ENCODE peak calls at places on chromosomes 16 and 17, in eight cellular contexts. X is HL-60, W is adrenal gland, D is uterus, Y is GM23248, O is foreskin keratinocyte, U is prostate gland, N is lower lobe of right lung. F is an unnamed sample.

GRCh38 chr16:4358831-4359561 is 7.9 kb upstream of the PAM16 start:
- DNase-seq in U (no peak), W (peak), Y (peak), X (no peak), D (peak), N (peak), O (no peak), F (no peak)

GRCh38 chr16:23400387-23400930 is 52.5 kb downstream of the COG7 start:
- DNase-seq in X (no peak), O (no peak), Y (no peak), D (no peak), W (no peak), N (no peak), U (no peak), F (no peak)

GRCh38 chr16:83402969-83403368 is 404.8 kb upstream of the HSBP1 start:
- DNase-seq in N (no peak), U (no peak), W (no peak), O (peak), X (no peak), Y (peak), D (no peak), F (no peak)

GRCh38 chr17:6853764-6854442 is 22.4 kb upstream of the TEKT1 start:
- DNase-seq in W (no peak), Y (no peak), X (no peak), O (peak), U (no peak), D (no peak), N (no peak), F (no peak)

GRCh38 chr16:51540259-51540658 is 389.2 kb upstream of the SALL1 start:
- DNase-seq in O (no peak), U (no peak), Y (peak), W (no peak), X (no peak), D (no peak), N (no peak), F (no peak)

GRCh38 chr17:76540381-76541300 is 797 bp downstream of the PRCD start:
- DNase-seq in O (peak), U (peak), Y (peak), N (peak), X (no peak), D (peak), W (peak), F (peak)

GRCh38 chr16:82995927-82996441 is 369.2 kb downstream of the CDH13 start:
- DNase-seq in U (no peak), W (peak), X (no peak), N (no peak), Y (peak), O (peak), D (peak), F (no peak)

GRCh38 chr17:32330142-32330541 is 11.8 kb downstream of the C17orf75 start:
- DNase-seq in Y (no peak), N (no peak), O (no peak), X (no peak), D (no peak), U (no peak), W (no peak), F (no peak)

GRCh38 chr17:44198721-44199552 is 747 bp downstream of the ATXN7L3 start:
- DNase-seq in O (no peak), W (peak), N (peak), X (no peak), U (peak), D (peak), Y (peak), F (peak)

GRCh38 chr16:11328172-11329079 is 16.8 kb upstream of the RMI2 start:
- DNase-seq in D (peak), X (no peak), W (peak), O (peak), U (no peak), Y (peak), N (peak), F (peak)

GRCh38 chr17:45320931-45321461 is 4.2 kb upstream of the MAP3K14 start:
- DNase-seq in U (peak), O (peak), W (peak), X (peak), Y (peak), D (peak), N (peak), F (no peak)

GRCh38 chr16:81745704-81746558 is 33.2 kb upstream of the PLCG2 start:
- DNase-seq in D (peak), W (peak), O (no peak), N (peak), U (peak), Y (peak), X (peak), F (peak)

GRCh38 chr17:9389116-9389515 is 186.5 kb downstream of the STX8 start:
- DNase-seq in O (peak), Y (peak), N (no peak), W (no peak), U (no peak), X (no peak), D (no peak), F (no peak)

GRCh38 chr17:4901108-4901647 is 1.7 kb downstream of the CHRNE start:
- DNase-seq in Y (no peak), W (no peak), X (no peak), O (no peak), N (no peak), U (no peak), D (no peak), F (no peak)

GRCh38 chr17:14135906-14136590 is 66.7 kb downstream of the COX10 start:
- DNase-seq in X (no peak), D (no peak), Y (peak), U (no peak), W (no peak), O (no peak), N (no peak), F (no peak)

GRCh38 chr16:54506691-54507090 is 220.1 kb upstream of the IRX3 start:
- DNase-seq in X (no peak), W (no peak), Y (no peak), N (no peak), O (no peak), U (no peak), D (no peak), F (no peak)

GRCh38 chr16:67594956-67595355 is 32.6 kb downstream of the CTCF start:
- DNase-seq in X (no peak), O (peak), N (no peak), W (peak), D (peak), U (no peak), Y (peak), F (no peak)

GRCh38 chr17:27937026-27937546 is 43.9 kb upstream of the LYRM9 start:
- DNase-seq in O (no peak), Y (no peak), W (no peak), X (no peak), N (no peak), U (no peak), D (no peak), F (no peak)

GRCh38 chr16:8814095-8814806 is 16.6 kb downstream of the PMM2 start:
- DNase-seq in X (no peak), Y (no peak), O (no peak), D (no peak), N (no peak), W (no peak), U (no peak), F (no peak)

GRCh38 chr16:80804451-80805383 is at the start of gene CDYL2:
- DNase-seq in N (peak), X (no peak), W (peak), O (no peak), Y (peak), U (peak), D (no peak), F (peak)

GRCh38 chr16:66194866-66195265 is 171.6 kb upstream of the CDH5 start:
- DNase-seq in D (no peak), Y (no peak), W (no peak), N (no peak), O (no peak), X (no peak), U (no peak), F (no peak)

GRCh38 chr16:66193543-66194229 is 172.8 kb upstream of the CDH5 start:
- DNase-seq in Y (no peak), U (no peak), N (no peak), W (no peak), X (no peak), D (no peak), O (no peak), F (no peak)

GRCh38 chr16:66189951-66190350 is 176.5 kb upstream of the CDH5 start:
- DNase-seq in O (peak), N (no peak), U (no peak), W (no peak), X (no peak), Y (peak), D (no peak), F (no peak)

GRCh38 chr16:66190411-66190810 is 176.1 kb upstream of the CDH5 start:
- DNase-seq in U (no peak), W (no peak), O (no peak), Y (no peak), N (no peak), X (no peak), D (no peak), F (no peak)

DNA sequence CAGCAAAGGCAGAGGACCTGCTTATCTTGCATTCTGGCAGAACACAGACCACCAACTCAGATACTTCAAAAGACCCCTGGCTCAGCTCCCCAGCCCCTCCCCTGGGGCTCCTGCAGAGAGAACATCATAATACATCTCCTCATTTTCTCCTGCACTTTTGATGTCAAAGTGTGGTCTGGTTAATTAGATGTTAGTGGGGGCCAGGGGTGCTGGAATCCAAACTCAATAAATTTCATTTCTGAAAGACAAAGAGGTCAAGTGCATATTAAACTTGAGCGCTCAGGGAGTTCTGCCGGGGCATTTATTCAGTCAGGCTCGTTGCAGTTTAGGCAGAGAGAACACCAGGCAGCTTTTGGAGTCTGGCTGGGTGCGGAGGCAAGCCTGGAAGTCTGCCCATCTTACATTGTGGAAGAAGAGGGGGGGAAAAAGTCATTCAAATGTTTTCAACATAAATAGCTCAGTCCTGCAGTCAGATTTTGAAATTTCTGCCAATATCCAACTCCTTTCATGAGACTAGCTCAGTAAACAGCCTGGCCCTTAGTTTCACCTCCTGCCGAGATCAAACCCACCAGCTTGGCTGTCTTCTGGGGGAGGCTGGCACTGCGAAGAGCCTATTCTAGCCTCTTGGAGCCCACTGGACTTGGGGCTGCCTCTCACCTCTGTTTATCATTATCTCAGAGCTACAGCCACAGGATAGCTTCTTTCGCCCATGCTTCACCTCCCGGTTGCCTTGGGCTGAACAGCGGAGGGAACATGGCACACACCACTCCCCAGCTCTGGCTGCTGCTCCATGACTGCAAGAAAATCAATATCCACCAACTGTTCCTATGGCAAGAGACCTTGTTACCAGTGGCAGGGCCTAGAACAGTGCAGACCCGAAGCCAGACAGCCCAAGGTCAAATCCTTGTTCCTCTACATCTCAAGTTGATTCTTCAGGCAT is 177.4 kb upstream of the CDH5 start:
- DNase-seq in D (peak), X (no peak), N (no peak), U (no peak), O (no peak), W (no peak), Y (no peak), F (no peak)
- H3K27ac ChIP-seq in D (peak), X (no peak), N (peak), U (no peak), O (no peak), W (no peak), Y (peak), F (no peak)

GRCh38 chr16:104355-104754 is 26.3 kb downstream of the MPG start:
- DNase-seq in X (no peak), D (no peak), Y (no peak), O (no peak), W (peak), N (no peak), U (no peak), F (no peak)
- H3K27ac ChIP-seq in X (no peak), D (no peak), Y (no peak), O (no peak), W (no peak), N (no peak), U (no peak), F (no peak)

DNA sequence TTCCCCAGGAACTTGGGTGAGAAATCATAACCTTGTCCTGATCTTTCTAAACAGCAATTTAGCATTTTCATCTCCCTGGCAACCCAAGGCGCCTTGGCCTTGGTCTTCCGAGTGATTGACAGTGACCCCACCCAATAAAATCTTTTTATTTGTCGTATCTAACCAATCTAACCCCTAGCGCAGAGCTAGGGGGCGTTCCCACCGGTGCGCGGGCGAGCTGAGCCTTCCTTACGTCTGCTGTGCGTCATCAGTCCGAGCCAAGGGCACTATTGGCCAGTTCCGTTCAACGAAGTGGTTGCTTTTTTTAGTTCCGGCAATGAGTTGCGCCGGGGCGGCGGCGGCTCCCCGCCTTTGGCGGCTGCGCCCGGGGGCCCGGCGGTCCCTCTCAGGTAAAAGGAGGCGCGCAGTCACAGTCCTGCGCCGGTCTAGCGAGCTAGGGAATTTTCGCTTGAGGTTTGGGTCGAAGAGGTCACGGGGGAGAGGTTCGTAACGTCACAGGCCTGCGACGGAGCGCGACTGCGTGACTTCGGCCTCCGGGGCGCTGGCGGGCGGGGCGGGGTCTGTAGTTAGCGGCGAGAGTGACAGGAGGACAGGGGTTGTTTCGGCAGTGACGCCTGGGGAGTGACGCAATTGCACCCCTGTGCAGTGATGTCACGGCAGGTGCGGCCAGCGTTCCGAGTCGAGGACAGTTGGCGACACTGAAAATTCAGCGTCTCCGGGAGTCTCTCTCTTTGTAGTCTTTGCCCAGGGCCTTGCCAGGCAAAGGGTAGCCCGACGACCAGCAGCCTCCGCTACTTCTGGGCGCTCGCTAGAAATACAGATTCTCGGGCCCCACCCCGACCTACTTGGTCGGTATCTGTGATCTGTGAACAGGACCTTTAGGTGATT is at the start of gene COQ7:
- DNase-seq in O (peak), X (peak), Y (peak), U (peak), D (peak), W (peak), N (peak), F (peak)
- H3K27ac ChIP-seq in O (peak), X (peak), Y (peak), U (peak), D (peak), W (peak), N (peak), F (peak)

DNA sequence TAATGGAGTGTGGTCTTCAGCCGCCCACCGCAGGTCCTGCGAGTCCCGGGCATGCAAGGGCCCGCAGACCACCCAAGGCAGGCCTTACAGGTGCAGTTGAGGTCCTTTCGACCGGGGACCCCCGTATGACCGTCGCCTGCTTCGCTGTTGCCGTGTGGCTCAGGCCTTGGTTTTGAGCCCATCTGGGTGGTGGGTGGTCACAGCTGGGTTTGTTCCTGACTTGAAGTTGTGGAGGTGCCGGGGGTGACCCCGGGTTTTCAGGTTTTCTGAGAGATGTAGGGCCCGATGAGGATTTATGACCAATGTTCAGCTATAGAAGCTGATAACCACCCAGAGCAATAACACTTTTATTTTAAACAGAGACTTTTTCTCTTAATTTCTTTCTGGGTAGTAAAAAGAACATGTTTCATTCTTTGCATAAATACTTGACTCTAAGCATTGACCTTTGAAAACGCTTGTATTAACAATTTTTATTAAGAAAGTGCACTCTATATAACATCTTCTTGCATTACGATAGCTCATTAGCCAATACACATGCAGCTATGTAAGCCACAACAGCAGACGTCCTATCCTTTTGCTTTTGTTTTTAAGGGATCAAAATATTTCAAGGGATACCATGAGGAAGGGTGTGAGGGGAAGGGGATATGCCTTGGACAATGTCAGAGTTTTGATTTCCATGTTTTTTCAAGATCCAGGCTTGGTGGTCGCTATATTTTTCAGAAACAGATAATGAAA is 1.9 kb downstream of the FOXL1 start:
- DNase-seq in N (no peak), Y (peak), W (no peak), D (no peak), X (no peak), O (no peak), U (no peak), F (no peak)
- H3K27ac ChIP-seq in N (no peak), Y (peak), W (no peak), D (no peak), X (no peak), O (no peak), U (no peak), F (peak)

GRCh38 chr16:718389-718788 is 2.6 kb upstream of the ANTKMT start:
- DNase-seq in O (no peak), X (no peak), U (no peak), W (no peak), D (no peak), Y (no peak), N (no peak), F (no peak)
- H3K27ac ChIP-seq in O (no peak), X (no peak), U (no peak), W (no peak), D (no peak), Y (no peak), N (no peak), F (no peak)